ENCODE peak calls at places on chromosomes 7 and 10, in four cellular contexts. One of them, this sample, is unnamed.

GRCh38 chr10:75016290-75016689 is 95.2 kb upstream of the SAMD8 start:
- DNase-seq in right lobe of liver: no peak
- DNase-seq in GM23248: no peak
- DNase-seq in AG09309: no peak
- DNase-seq in this sample: no peak

GRCh38 chr10:49397036-49397999 is 1.4 kb upstream of the DRGX start:
- DNase-seq in GM23248: no peak
- DNase-seq in right lobe of liver: no peak
- DNase-seq in AG09309: no peak
- DNase-seq in this sample: peak

GRCh38 chr7:88775838-88776237 is 16.3 kb downstream of the ZNF804B start:
- DNase-seq in AG09309: no peak
- DNase-seq in right lobe of liver: no peak
- DNase-seq in GM23248: no peak
- DNase-seq in this sample: no peak

GRCh38 chr10:1308415-1308814 is 252.2 kb downstream of the WDR37 start:
- DNase-seq in AG09309: no peak
- DNase-seq in right lobe of liver: no peak
- DNase-seq in GM23248: no peak
- DNase-seq in this sample: no peak

GRCh38 chr7:786472-787255 is 45.6 kb upstream of the SUN1 start:
- DNase-seq in AG09309: no peak
- DNase-seq in right lobe of liver: no peak
- DNase-seq in GM23248: peak
- DNase-seq in this sample: peak

GRCh38 chr7:112523871-112524270 is 43.1 kb downstream of the LSMEM1 start:
- DNase-seq in GM23248: no peak
- DNase-seq in right lobe of liver: no peak
- DNase-seq in AG09309: no peak
- DNase-seq in this sample: no peak

GRCh38 chr10:11551915-11552602 is 59.4 kb downstream of the USP6NL start:
- DNase-seq in GM23248: peak
- DNase-seq in AG09309: peak
- DNase-seq in right lobe of liver: no peak
- DNase-seq in this sample: no peak

GRCh38 chr10:80457554-80458262 is 3.6 kb downstream of the TSPAN14 start:
- DNase-seq in right lobe of liver: no peak
- DNase-seq in GM23248: no peak
- DNase-seq in AG09309: no peak
- DNase-seq in this sample: no peak

GRCh38 chr7:74023037-74023436 is 4.9 kb upstream of the ELN start:
- DNase-seq in AG09309: no peak
- DNase-seq in GM23248: peak
- DNase-seq in right lobe of liver: no peak
- DNase-seq in this sample: no peak

GRCh38 chr7:497946-498655 is 21.5 kb downstream of the PDGFA start:
- DNase-seq in right lobe of liver: peak
- DNase-seq in AG09309: no peak
- DNase-seq in GM23248: no peak
- DNase-seq in this sample: no peak

GRCh38 chr10:33455029-33455428 is 120.6 kb upstream of the NRP1 start:
- DNase-seq in AG09309: no peak
- DNase-seq in right lobe of liver: no peak
- DNase-seq in GM23248: no peak
- DNase-seq in this sample: no peak

GRCh38 chr7:34315032-34315431 is 343.0 kb upstream of the NPSR1 start:
- DNase-seq in AG09309: peak
- DNase-seq in right lobe of liver: no peak
- DNase-seq in GM23248: peak
- DNase-seq in this sample: no peak

GRCh38 chr10:111445709-111446108 is 368.9 kb downstream of the ADRA2A start:
- DNase-seq in AG09309: no peak
- DNase-seq in GM23248: peak
- DNase-seq in right lobe of liver: no peak
- DNase-seq in this sample: no peak

GRCh38 chr10:28734940-28735759 is 57.8 kb downstream of the BAMBI start:
- DNase-seq in AG09309: peak
- DNase-seq in GM23248: peak
- DNase-seq in right lobe of liver: no peak
- DNase-seq in this sample: no peak

GRCh38 chr7:134886353-134887057 is 99.8 kb upstream of the AGBL3 start:
- DNase-seq in GM23248: peak
- DNase-seq in AG09309: no peak
- DNase-seq in right lobe of liver: no peak
- DNase-seq in this sample: no peak

GRCh38 chr10:28314211-28314610 is 11.3 kb upstream of the MPP7 start:
- DNase-seq in GM23248: no peak
- DNase-seq in right lobe of liver: no peak
- DNase-seq in AG09309: no peak
- DNase-seq in this sample: no peak

GRCh38 chr7:75776295-75776971 is 4.4 kb upstream of the CCL26 start:
- DNase-seq in AG09309: peak
- DNase-seq in GM23248: peak
- DNase-seq in right lobe of liver: no peak
- DNase-seq in this sample: peak

GRCh38 chr7:111184960-111185359 is 94.0 kb downstream of the LRRN3 start:
- DNase-seq in right lobe of liver: no peak
- DNase-seq in GM23248: no peak
- DNase-seq in AG09309: no peak
- DNase-seq in this sample: no peak

GRCh38 chr7:107725138-107725740 is 18.7 kb upstream of the CBLL1 start:
- DNase-seq in AG09309: peak
- DNase-seq in right lobe of liver: no peak
- DNase-seq in GM23248: peak
- DNase-seq in this sample: peak

GRCh38 chr7:1588978-1589377 is 19.1 kb upstream of the PSMG3 start:
- DNase-seq in right lobe of liver: no peak
- DNase-seq in AG09309: no peak
- DNase-seq in GM23248: no peak
- DNase-seq in this sample: no peak

GRCh38 chr10:6047847-6048246 is 14.3 kb downstream of the IL2RA start:
- DNase-seq in GM23248: no peak
- DNase-seq in right lobe of liver: no peak
- DNase-seq in AG09309: no peak
- DNase-seq in this sample: no peak

GRCh38 chr10:12668634-12669033 is 319.3 kb downstream of the CAMK1D start:
- DNase-seq in right lobe of liver: no peak
- DNase-seq in GM23248: no peak
- DNase-seq in AG09309: no peak
- DNase-seq in this sample: no peak

GRCh38 chr10:22727112-22727511 is 12.7 kb upstream of the PIP4K2A start:
- DNase-seq in right lobe of liver: no peak
- DNase-seq in GM23248: no peak
- DNase-seq in AG09309: no peak
- DNase-seq in this sample: no peak

GRCh38 chr7:91357379-91357778 is 93.1 kb downstream of the FZD1 start:
- DNase-seq in AG09309: no peak
- DNase-seq in right lobe of liver: no peak
- DNase-seq in GM23248: peak
- DNase-seq in this sample: no peak

GRCh38 chr7:149662591-149663095 is 110.7 kb downstream of the ZNF467 start:
- DNase-seq in right lobe of liver: peak
- DNase-seq in AG09309: no peak
- DNase-seq in GM23248: peak
- DNase-seq in this sample: peak

GRCh38 chr7:70695804-70696104 is 436.2 kb upstream of the GALNT17 start:
- DNase-seq in AG09309: no peak
- DNase-seq in GM23248: peak
- DNase-seq in right lobe of liver: no peak
- DNase-seq in this sample: no peak

GRCh38 chr7:5237286-5237685 is 45.5 kb upstream of the SLC29A4 start:
- DNase-seq in right lobe of liver: peak
- DNase-seq in AG09309: no peak
- DNase-seq in GM23248: peak
- DNase-seq in this sample: no peak

GRCh38 chr10:34121974-34122282 is 693.2 kb downstream of the PARD3 start:
- DNase-seq in right lobe of liver: no peak
- DNase-seq in GM23248: peak
- DNase-seq in AG09309: no peak
- DNase-seq in this sample: no peak

GRCh38 chr7:977326-978048 is 2.1 kb upstream of the COX19 start:
- DNase-seq in right lobe of liver: no peak
- DNase-seq in AG09309: no peak
- DNase-seq in GM23248: no peak
- DNase-seq in this sample: no peak

GRCh38 chr10:108037061-108037460 is 872.6 kb upstream of the SORCS1 start:
- DNase-seq in AG09309: no peak
- DNase-seq in right lobe of liver: no peak
- DNase-seq in GM23248: no peak
- DNase-seq in this sample: no peak

GRCh38 chr7:13875496-13876074 is 113.9 kb downstream of the ETV1 start:
- DNase-seq in right lobe of liver: no peak
- DNase-seq in GM23248: no peak
- DNase-seq in AG09309: no peak
- DNase-seq in this sample: no peak

GRCh38 chr7:13872751-13873150 is 116.7 kb downstream of the ETV1 start:
- DNase-seq in right lobe of liver: no peak
- DNase-seq in GM23248: no peak
- DNase-seq in AG09309: no peak
- DNase-seq in this sample: no peak

GRCh38 chr7:13878154-13878553 is 111.3 kb downstream of the ETV1 start:
- DNase-seq in GM23248: no peak
- DNase-seq in right lobe of liver: no peak
- DNase-seq in AG09309: no peak
- DNase-seq in this sample: no peak

GRCh38 chr7:13871008-13871407 is 118.5 kb downstream of the ETV1 start:
- DNase-seq in GM23248: no peak
- DNase-seq in AG09309: no peak
- DNase-seq in right lobe of liver: no peak
- DNase-seq in this sample: no peak

DNA sequence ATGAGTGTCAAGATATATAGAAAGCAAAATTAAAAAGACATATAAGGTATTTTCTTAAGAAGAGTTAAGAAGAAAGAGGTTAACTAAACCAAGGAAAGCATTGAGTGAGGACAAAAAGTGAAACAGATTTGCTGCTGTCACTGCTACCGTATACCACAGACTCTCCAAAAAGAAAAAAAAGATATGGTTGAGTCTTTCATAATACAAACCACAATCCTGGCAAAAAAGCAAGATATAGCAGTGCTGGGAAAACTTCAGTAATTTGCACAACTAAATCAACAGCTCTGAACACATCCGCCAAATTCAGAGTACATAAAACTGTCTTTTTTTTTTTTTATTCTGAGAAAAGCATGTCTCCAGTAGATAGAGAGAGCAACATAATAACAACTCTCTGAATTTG is 114.7 kb downstream of the ETV1 start:
- DNase-seq in right lobe of liver: no peak
- DNase-seq in GM23248: peak
- DNase-seq in AG09309: peak
- DNase-seq in this sample: no peak
- H3K4me3 ChIP-seq in right lobe of liver: no peak
- H3K4me3 ChIP-seq in GM23248: peak
- H3K4me3 ChIP-seq in AG09309: no peak
- H3K4me3 ChIP-seq in this sample: no peak

DNA sequence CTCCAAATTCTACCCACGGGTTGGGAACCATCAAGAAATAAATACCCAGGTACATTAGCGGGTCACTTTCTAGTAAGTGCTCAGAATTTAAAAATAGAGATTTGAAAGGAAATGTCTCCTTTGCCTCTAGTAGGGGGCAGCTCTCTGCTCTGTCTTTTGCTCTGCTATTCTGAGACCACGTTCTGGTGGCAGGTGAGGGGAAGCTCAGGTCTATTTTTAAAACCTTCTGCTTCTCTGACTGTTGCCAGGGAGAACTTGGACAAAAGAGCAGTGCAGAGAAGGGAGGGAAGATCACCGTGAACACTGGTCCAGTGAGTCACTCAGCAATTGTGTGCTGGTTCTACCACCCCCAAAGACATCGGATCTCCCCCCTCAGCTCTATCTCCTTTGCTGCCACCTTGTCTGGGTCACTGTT is 72.3 kb upstream of the LOXL4 start:
- DNase-seq in GM23248: peak
- DNase-seq in right lobe of liver: no peak
- DNase-seq in AG09309: no peak
- DNase-seq in this sample: no peak
- H3K4me3 ChIP-seq in GM23248: no peak
- H3K4me3 ChIP-seq in right lobe of liver: no peak
- H3K4me3 ChIP-seq in AG09309: no peak
- H3K4me3 ChIP-seq in this sample: no peak

GRCh38 chr7:132152490-132152889 is 423.8 kb downstream of the PLXNA4 start:
- DNase-seq in GM23248: no peak
- DNase-seq in right lobe of liver: no peak
- DNase-seq in AG09309: no peak
- DNase-seq in this sample: no peak
- H3K4me3 ChIP-seq in GM23248: no peak
- H3K4me3 ChIP-seq in right lobe of liver: no peak
- H3K4me3 ChIP-seq in AG09309: no peak
- H3K4me3 ChIP-seq in this sample: no peak

DNA sequence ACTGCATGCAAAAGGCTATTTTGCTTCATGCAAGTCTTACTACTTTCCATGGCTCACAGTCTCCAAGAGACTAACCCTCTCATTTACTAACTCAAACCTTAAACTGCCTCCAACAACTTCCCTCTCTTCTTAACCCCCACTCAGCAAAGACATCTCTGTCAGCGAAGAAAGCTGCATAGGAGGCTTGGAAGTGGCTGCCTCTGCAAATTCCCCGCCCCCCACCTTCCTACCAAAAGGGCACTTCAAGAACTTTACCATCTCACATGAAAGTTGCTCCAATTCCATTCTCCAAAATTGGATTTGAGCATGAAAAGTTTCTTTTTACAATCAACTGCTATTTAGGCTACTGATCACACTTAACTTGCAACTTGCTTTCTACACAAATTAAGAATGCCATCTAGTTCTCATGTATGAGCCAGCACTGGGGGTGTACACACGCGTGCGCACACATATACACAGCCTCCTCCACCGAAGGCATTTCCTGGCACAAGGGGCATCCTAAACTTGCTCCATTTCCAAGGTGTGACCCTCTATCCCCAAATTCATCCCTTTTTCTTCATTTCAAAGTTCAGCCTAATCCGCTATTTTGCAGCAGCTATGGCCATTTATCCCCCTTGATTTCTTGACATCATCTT is 1.8 kb downstream of the CCDC6 start:
- DNase-seq in AG09309: no peak
- DNase-seq in GM23248: peak
- DNase-seq in right lobe of liver: no peak
- DNase-seq in this sample: no peak
- H3K4me3 ChIP-seq in AG09309: peak
- H3K4me3 ChIP-seq in GM23248: peak
- H3K4me3 ChIP-seq in right lobe of liver: no peak
- H3K4me3 ChIP-seq in this sample: peak

GRCh38 chr7:100490483-100491191 is 6.9 kb downstream of the NYAP1 start:
- DNase-seq in right lobe of liver: no peak
- DNase-seq in GM23248: no peak
- DNase-seq in AG09309: no peak
- DNase-seq in this sample: no peak

GRCh38 chr7:100491192-100491578 is 7.5 kb downstream of the NYAP1 start:
- DNase-seq in right lobe of liver: no peak
- DNase-seq in AG09309: no peak
- DNase-seq in GM23248: no peak
- DNase-seq in this sample: no peak

GRCh38 chr7:100492738-100493475 is 9.2 kb downstream of the NYAP1 start:
- DNase-seq in AG09309: no peak
- DNase-seq in GM23248: no peak
- DNase-seq in right lobe of liver: no peak
- DNase-seq in this sample: no peak

GRCh38 chr7:100496509-100496908 is 12.8 kb downstream of the NYAP1 start:
- DNase-seq in right lobe of liver: no peak
- DNase-seq in AG09309: no peak
- DNase-seq in GM23248: no peak
- DNase-seq in this sample: no peak

GRCh38 chr7:100493476-100494264 is 9.9 kb downstream of the NYAP1 start:
- DNase-seq in AG09309: no peak
- DNase-seq in right lobe of liver: no peak
- DNase-seq in GM23248: no peak
- DNase-seq in this sample: peak
- H3K4me3 ChIP-seq in AG09309: no peak
- H3K4me3 ChIP-seq in right lobe of liver: peak
- H3K4me3 ChIP-seq in GM23248: no peak
- H3K4me3 ChIP-seq in this sample: peak